ENCODE peak calls at places on chromosome 22, in four cellular contexts. S is trophoblast cell, P is neuronal stem cell, M is H1. N is an unnamed sample.
A peak's percentile ranks its signal among the peaks of the same experiment; 100 is the strongest.

GRCh38 chr22:28822930-28823481 is 22.6 kb upstream of the XBP1 start:
- DNase-seq in S (no peak), P (peak; percentile 37), M (no peak), N (no peak)

GRCh38 chr22:17920145-17920605 is 104.2 kb downstream of the MICAL3 start:
- DNase-seq in S (peak; percentile 86), P (no peak), M (no peak), N (peak; percentile 68)

GRCh38 chr22:33426451-33426850 is 368.3 kb upstream of the SYN3 start:
- DNase-seq in S (no peak), P (no peak), M (no peak), N (no peak)

GRCh38 chr22:38824587-38824986 is 19.2 kb downstream of the NPTXR start:
- DNase-seq in S (peak; percentile 69), P (peak; percentile 87), M (peak; percentile 88), N (peak; percentile 88)

GRCh38 chr22:37544955-37545702 is 15.2 kb upstream of the CDC42EP1 start:
- DNase-seq in S (peak; percentile 92), P (no peak), M (peak; percentile 95), N (peak; percentile 91)

GRCh38 chr22:21698430-21699329 is 32.9 kb downstream of the PPIL2 start:
- DNase-seq in S (no peak), P (no peak), M (no peak), N (peak; percentile 57)

GRCh38 chr22:26846645-26847044 is 189.3 kb downstream of the MIAT start:
- DNase-seq in S (no peak), P (no peak), M (peak; percentile 8), N (no peak)

GRCh38 chr22:17957683-17958082 is 66.7 kb downstream of the MICAL3 start:
- DNase-seq in S (no peak), P (no peak), M (no peak), N (no peak)

GRCh38 chr22:24437820-24438328 is 10.5 kb downstream of the ADORA2A start:
- DNase-seq in S (peak; percentile 68), P (no peak), M (no peak), N (no peak)

GRCh38 chr22:28019360-28019759 is 100.3 kb upstream of the PITPNB start:
- DNase-seq in S (no peak), P (no peak), M (no peak), N (no peak)

DNA sequence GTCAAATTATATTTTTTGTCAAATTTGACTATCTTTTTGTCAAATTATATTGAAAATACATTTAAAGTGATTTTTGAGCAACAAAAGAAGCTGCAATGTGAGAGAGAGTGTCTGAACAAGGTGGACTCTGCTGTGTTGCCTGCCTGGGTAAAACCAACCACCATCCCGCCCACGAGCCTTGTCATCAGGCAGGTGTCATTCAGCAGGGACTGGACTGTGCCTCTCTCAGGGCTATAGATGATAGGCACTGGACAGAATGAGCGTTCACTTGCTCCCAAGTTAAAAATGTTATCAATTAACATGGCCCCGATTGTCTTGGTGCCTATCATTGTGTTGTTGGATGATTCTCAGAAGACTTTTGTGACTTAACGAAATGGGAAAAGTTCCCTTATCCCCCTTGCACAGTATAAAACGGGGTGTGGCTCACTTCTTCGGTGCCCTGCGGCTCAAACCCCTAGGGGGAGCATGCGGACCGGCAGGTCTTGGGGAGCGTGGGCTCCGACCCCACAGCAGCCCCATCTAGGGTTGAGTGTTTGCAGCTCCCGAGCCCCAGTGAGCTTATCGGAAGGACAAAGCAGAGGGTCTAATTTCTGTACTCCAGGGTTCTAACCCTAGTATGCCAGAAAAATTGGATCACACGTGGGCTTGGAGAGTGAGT is 1.7 kb downstream of the APOL5 start:
- DNase-seq in S (no peak), P (no peak), M (peak; percentile 72), N (no peak)
- H4K8ac ChIP-seq in S (no peak overlapping the region), P (no peak overlapping the region), M (no peak overlapping the region), N (no peak overlapping the region)

GRCh38 chr22:43838161-43838560 is 24.2 kb downstream of the SULT4A1 start:
- DNase-seq in S (no peak), P (no peak), M (no peak), N (no peak)
- H2AFZ ChIP-seq in S (no peak overlapping the region), P (no peak overlapping the region), M (no peak overlapping the region), N (no peak overlapping the region)

DNA sequence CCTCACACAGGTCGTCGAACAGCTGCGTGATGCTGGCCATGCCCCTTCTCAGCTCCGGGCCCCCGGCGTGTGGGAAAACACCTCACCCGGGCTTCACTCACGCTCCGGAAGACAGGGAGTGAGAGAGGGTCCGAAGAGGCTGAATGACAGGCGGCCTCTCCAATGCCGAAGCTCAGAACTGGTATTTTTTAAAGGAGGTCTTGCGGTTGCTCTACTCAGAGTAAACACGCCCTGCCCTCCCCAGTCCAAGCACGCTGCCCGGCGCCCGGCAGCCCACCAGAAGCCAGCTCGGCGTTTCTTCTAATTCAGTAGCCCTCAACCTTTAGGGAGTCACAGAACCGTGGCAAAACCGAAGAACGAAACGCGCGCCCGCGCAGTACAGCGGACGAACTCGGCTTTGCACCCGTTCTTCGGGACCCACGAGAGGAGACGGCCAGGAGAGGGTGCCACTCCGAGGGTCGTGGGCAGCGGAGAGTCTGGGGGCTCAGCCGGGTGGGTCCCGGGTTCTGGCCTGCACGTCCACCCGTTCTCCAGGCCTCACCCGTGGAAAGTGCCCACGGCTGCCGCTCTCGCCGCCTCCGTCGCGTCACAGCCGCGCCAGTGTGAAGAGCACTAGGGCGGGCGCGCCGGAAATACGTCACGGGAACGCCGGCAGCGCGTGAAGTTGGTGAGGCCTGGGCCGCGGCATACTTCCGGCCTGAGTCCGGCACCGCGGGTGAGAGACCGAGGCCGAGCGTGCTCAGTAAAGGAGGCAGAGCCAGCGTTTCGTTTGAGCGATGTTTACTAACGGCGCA is at the start of gene TUBGCP6:
- DNase-seq in S (peak; percentile 93), P (peak; percentile 90), M (peak; percentile 94), N (peak; percentile 92)
- H3K27me3 ChIP-seq in S (no peaks in the 10 kb centered on the region), P (no peaks in the 10 kb centered on the region), M (no peaks in the 10 kb centered on the region), N (no peaks in the 10 kb centered on the region)

GRCh38 chr22:19879248-19879575 is 24.5 kb upstream of the GNB1L start:
- DNase-seq in S (no peak), P (no peak), M (peak; percentile 41), N (peak; percentile 29)

GRCh38 chr22:19880786-19881569 is 26.3 kb upstream of the GNB1L start:
- DNase-seq in S (peak; percentile 90), P (peak; percentile 92), M (peak; percentile 82), N (peak; percentile 98)

GRCh38 chr22:19878461-19879247 is 24.0 kb upstream of the GNB1L start:
- DNase-seq in S (no peak), P (no peak), M (peak; percentile 40), N (no peak)

GRCh38 chr22:19879651-19879995 is 24.9 kb upstream of the GNB1L start:
- DNase-seq in S (no peak), P (no peak), M (peak; percentile 48), N (peak; percentile 26)

GRCh38 chr22:19879996-19880785 is 25.5 kb upstream of the GNB1L start:
- DNase-seq in S (no peak), P (no peak), M (peak; percentile 51), N (peak; percentile 46)
- H4K8ac ChIP-seq in S (peak overlapping the region; percentile 56), P (peak overlapping the region; percentile 92), M (peak overlapping the region; percentile 86), N (peak overlapping the region; percentile 2)

GRCh38 chr22:49971232-49972162 is 10.9 kb downstream of the PIM3 start:
- DNase-seq in S (peak; percentile 29), P (no peak), M (peak; percentile 62), N (peak; percentile 47)
- H2AFZ ChIP-seq in S (peak overlapping the region; percentile 3), P (peak overlapping the region; percentile 80), M (no peak overlapping the region), N (no peak overlapping the region)

DNA sequence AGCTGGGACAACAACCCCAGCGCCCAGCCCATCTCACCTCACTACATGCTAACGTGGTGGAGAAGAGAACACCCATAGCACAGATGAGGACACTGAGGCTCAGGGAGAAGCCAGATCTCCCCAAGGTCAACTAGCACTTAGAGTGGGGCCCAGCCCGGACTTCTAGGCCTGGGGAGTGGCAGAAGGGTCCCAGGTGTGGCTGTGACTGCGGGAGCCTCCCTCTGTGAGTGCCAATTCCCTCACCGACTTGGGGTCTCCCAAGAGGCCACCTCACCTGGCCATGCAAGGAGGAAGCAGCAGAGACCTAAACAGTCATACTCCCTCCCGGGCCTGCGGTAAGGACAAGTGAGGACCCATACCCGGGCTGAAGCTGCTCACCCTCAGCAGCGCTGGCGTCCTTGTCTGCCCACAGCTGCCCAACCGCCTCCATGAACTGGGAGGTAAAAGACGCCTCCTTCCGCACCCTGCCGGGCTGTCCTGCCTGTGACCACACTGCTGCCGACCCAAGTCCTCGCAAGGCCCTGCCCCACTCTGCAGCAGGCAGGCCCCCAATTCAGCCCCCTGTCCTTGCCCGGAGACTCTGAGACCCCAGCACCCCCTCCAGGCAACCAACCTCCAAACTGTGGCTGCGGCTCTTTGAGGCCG is 93.2 kb upstream of the RTL6 start:
- DNase-seq in S (no peak), P (no peak), M (no peak), N (no peak)
- H3K27me3 ChIP-seq in S (no peaks in the 10 kb centered on the region), P (no peaks in the 10 kb centered on the region), M (no peaks in the 10 kb centered on the region), N (no peaks in the 10 kb centered on the region)

DNA sequence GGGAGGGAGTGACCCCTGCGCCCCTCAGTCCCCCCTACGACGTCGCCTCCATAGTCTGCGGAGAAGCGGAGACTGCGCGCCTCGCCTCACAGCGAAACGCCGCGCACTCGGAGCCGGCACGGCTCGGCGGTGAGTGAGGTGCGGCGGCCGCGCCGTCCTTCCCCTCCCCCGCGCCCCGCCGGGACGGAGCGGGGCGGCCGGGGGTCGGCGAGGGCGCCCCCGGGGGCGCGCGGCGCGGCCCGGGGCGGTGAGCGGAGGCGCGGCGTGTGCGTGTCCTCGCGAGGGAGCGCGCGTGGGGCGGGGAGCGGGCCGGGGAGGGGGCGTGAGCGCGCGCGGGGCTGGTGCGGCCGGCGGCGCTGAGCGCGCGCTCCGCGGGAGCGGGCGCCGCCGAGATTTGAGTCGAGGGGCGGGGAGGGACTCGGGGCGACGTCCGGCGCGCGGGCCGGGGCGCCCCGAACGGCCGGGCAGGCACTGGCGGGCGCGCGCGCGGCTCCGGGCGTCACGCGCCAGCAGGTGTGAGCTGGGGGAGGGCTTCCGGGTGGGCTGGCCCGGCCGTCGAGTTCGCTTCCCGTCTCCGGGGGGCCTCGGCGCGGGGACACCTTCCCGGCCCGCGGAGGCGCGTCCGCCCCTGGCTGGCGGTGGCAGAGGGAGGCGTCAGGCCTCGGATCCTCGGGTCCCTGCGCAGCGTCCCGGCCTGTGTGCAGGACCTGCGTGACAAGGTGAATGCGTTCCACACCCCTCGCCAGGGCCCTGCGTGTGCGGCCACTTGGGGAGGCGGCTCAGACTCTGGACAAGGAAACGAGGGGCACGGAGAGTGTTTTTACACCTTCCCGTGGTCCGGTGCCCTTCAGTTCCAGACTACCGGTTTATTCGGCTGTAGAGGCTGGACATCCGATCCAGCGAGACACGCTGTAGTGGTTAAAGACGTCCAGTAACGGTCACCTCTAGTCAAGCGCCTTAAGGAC is 50.4 kb downstream of the FAM83F start:
- DNase-seq in S (no peak), P (peak; percentile 43), M (peak; percentile 74), N (peak; percentile 58)
- H4K8ac ChIP-seq in S (peak overlapping the region; percentile 97), P (no peak overlapping the region), M (peak overlapping the region; percentile 95), N (no peak overlapping the region)

GRCh38 chr22:18970948-18971315 is 34.8 kb upstream of the PRODH start:
- DNase-seq in S (no peak), P (no peak), M (no peak), N (no peak)
- H2AFZ ChIP-seq in S (no peak overlapping the region), P (peak overlapping the region; percentile 93), M (no peak overlapping the region), N (no peak overlapping the region)